ENCODE peak calls at places on chromosomes 1 and 21, in seven cellular contexts. One of them, this sample, is unnamed.

GRCh38 chr1:24555591-24556413 is at the start of gene NCMAP:
- DNase-seq in body of pancreas: peak; percentile 93
- DNase-seq in type B pancreatic cell: no peak
- DNase-seq in ovary: no peak
- DNase-seq in cardiac fibroblast: no peak
- DNase-seq in stomach: peak; percentile 88
- DNase-seq in transverse colon: peak; percentile 78
- DNase-seq in this sample: peak; percentile 83

GRCh38 chr1:79105499-79105898 is 99.0 kb upstream of the ADGRL4 start:
- DNase-seq in cardiac fibroblast: peak; percentile 48
- DNase-seq in ovary: no peak
- DNase-seq in type B pancreatic cell: no peak
- DNase-seq in body of pancreas: no peak
- DNase-seq in stomach: no peak
- DNase-seq in transverse colon: no peak
- DNase-seq in this sample: no peak

GRCh38 chr1:201265771-201266170 is 17.5 kb upstream of the PKP1 start:
- DNase-seq in ovary: no peak
- DNase-seq in transverse colon: no peak
- DNase-seq in stomach: no peak
- DNase-seq in cardiac fibroblast: no peak
- DNase-seq in type B pancreatic cell: no peak
- DNase-seq in body of pancreas: no peak
- DNase-seq in this sample: no peak

GRCh38 chr1:245245021-245245667 is 90.4 kb downstream of the KIF26B start:
- DNase-seq in stomach: peak; percentile 81
- DNase-seq in ovary: no peak
- DNase-seq in body of pancreas: peak; percentile 69
- DNase-seq in type B pancreatic cell: no peak
- DNase-seq in transverse colon: peak; percentile 65
- DNase-seq in cardiac fibroblast: no peak
- DNase-seq in this sample: peak; percentile 62

GRCh38 chr1:27099154-27099903 is 55.6 kb downstream of the SLC9A1 start:
- DNase-seq in type B pancreatic cell: no peak
- DNase-seq in ovary: peak; percentile 81
- DNase-seq in body of pancreas: no peak
- DNase-seq in cardiac fibroblast: peak; percentile 83
- DNase-seq in transverse colon: peak; percentile 23
- DNase-seq in stomach: peak; percentile 48
- DNase-seq in this sample: no peak

GRCh38 chr1:199182151-199182843 is 543.5 kb downstream of the PTPRC start:
- DNase-seq in body of pancreas: no peak
- DNase-seq in stomach: no peak
- DNase-seq in transverse colon: no peak
- DNase-seq in type B pancreatic cell: no peak
- DNase-seq in ovary: no peak
- DNase-seq in cardiac fibroblast: peak; percentile 17
- DNase-seq in this sample: no peak

GRCh38 chr1:209268479-209268878 is 315.0 kb upstream of the CAMK1G start:
- DNase-seq in ovary: no peak
- DNase-seq in stomach: no peak
- DNase-seq in transverse colon: no peak
- DNase-seq in type B pancreatic cell: no peak
- DNase-seq in cardiac fibroblast: no peak
- DNase-seq in body of pancreas: no peak
- DNase-seq in this sample: no peak

GRCh38 chr1:22133247-22133927 is 9.5 kb downstream of the WNT4 start:
- DNase-seq in cardiac fibroblast: no peak
- DNase-seq in stomach: no peak
- DNase-seq in body of pancreas: no peak
- DNase-seq in ovary: no peak
- DNase-seq in transverse colon: no peak
- DNase-seq in type B pancreatic cell: no peak
- DNase-seq in this sample: no peak

GRCh38 chr21:21622460-21623234 is 624.4 kb downstream of the NCAM2 start:
- DNase-seq in stomach: no peak
- DNase-seq in body of pancreas: no peak
- DNase-seq in ovary: no peak
- DNase-seq in type B pancreatic cell: no peak
- DNase-seq in cardiac fibroblast: no peak
- DNase-seq in transverse colon: no peak
- DNase-seq in this sample: no peak

GRCh38 chr1:68081775-68082283 is 31.4 kb upstream of the DIRAS3 start:
- DNase-seq in body of pancreas: no peak
- DNase-seq in stomach: no peak
- DNase-seq in cardiac fibroblast: no peak
- DNase-seq in transverse colon: no peak
- DNase-seq in ovary: no peak
- DNase-seq in type B pancreatic cell: no peak
- DNase-seq in this sample: no peak

GRCh38 chr1:211135342-211135950 is 1.5 kb upstream of the KCNH1 start:
- DNase-seq in type B pancreatic cell: no peak
- DNase-seq in stomach: no peak
- DNase-seq in ovary: no peak
- DNase-seq in body of pancreas: no peak
- DNase-seq in transverse colon: no peak
- DNase-seq in cardiac fibroblast: peak; percentile 67
- DNase-seq in this sample: no peak

GRCh38 chr1:230985711-230986110 is 6.8 kb downstream of the ARV1 start:
- DNase-seq in stomach: no peak
- DNase-seq in body of pancreas: no peak
- DNase-seq in transverse colon: peak; percentile 71
- DNase-seq in cardiac fibroblast: no peak
- DNase-seq in ovary: no peak
- DNase-seq in type B pancreatic cell: no peak
- DNase-seq in this sample: no peak

GRCh38 chr1:180994262-180994661 is 28.4 kb downstream of the STX6 start:
- DNase-seq in body of pancreas: no peak
- DNase-seq in ovary: no peak
- DNase-seq in transverse colon: no peak
- DNase-seq in stomach: no peak
- DNase-seq in cardiac fibroblast: peak; percentile 5
- DNase-seq in type B pancreatic cell: no peak
- DNase-seq in this sample: no peak

GRCh38 chr1:33468011-33468410 is 4.4 kb upstream of the ZSCAN20 start:
- DNase-seq in type B pancreatic cell: no peak
- DNase-seq in stomach: no peak
- DNase-seq in ovary: no peak
- DNase-seq in body of pancreas: no peak
- DNase-seq in cardiac fibroblast: no peak
- DNase-seq in transverse colon: no peak
- DNase-seq in this sample: no peak

GRCh38 chr1:172383541-172383940 is 36.9 kb upstream of the C1orf105 start:
- DNase-seq in stomach: no peak
- DNase-seq in body of pancreas: no peak
- DNase-seq in type B pancreatic cell: no peak
- DNase-seq in cardiac fibroblast: peak; percentile 65
- DNase-seq in ovary: no peak
- DNase-seq in transverse colon: no peak
- DNase-seq in this sample: no peak

GRCh38 chr1:90579212-90579802 is 137.8 kb downstream of the BARHL2 start:
- DNase-seq in transverse colon: no peak
- DNase-seq in type B pancreatic cell: no peak
- DNase-seq in cardiac fibroblast: peak; percentile 57
- DNase-seq in ovary: no peak
- DNase-seq in stomach: no peak
- DNase-seq in body of pancreas: no peak
- DNase-seq in this sample: no peak

GRCh38 chr21:45322960-45323461 is 35.3 kb upstream of the POFUT2 start:
- DNase-seq in body of pancreas: peak; percentile 71
- DNase-seq in transverse colon: no peak
- DNase-seq in ovary: peak; percentile 82
- DNase-seq in stomach: no peak
- DNase-seq in type B pancreatic cell: no peak
- DNase-seq in cardiac fibroblast: peak; percentile 70
- DNase-seq in this sample: no peak

GRCh38 chr1:211944733-211945500 is 90.4 kb downstream of the INTS7 start:
- DNase-seq in cardiac fibroblast: peak; percentile 55
- DNase-seq in type B pancreatic cell: no peak
- DNase-seq in transverse colon: peak; percentile 74
- DNase-seq in ovary: no peak
- DNase-seq in stomach: peak; percentile 60
- DNase-seq in body of pancreas: peak; percentile 77
- DNase-seq in this sample: peak; percentile 85

GRCh38 chr1:244207042-244207934 is 156.2 kb downstream of the ZBTB18 start:
- DNase-seq in stomach: no peak
- DNase-seq in cardiac fibroblast: peak; percentile 90
- DNase-seq in type B pancreatic cell: no peak
- DNase-seq in ovary: peak; percentile 14
- DNase-seq in transverse colon: no peak
- DNase-seq in body of pancreas: no peak
- DNase-seq in this sample: no peak

GRCh38 chr1:236602171-236602570 is 2.1 kb downstream of the HEATR1 start:
- DNase-seq in stomach: no peak
- DNase-seq in cardiac fibroblast: no peak
- DNase-seq in ovary: no peak
- DNase-seq in transverse colon: no peak
- DNase-seq in type B pancreatic cell: no peak
- DNase-seq in body of pancreas: no peak
- DNase-seq in this sample: no peak

GRCh38 chr1:28358701-28359100 is 10.8 kb upstream of the PHACTR4 start:
- DNase-seq in ovary: no peak
- DNase-seq in body of pancreas: no peak
- DNase-seq in cardiac fibroblast: no peak
- DNase-seq in type B pancreatic cell: no peak
- DNase-seq in transverse colon: no peak
- DNase-seq in stomach: no peak
- DNase-seq in this sample: no peak

GRCh38 chr1:47906009-47906432 is 91.2 kb downstream of the TRABD2B start:
- DNase-seq in type B pancreatic cell: no peak
- DNase-seq in stomach: peak; percentile 44
- DNase-seq in transverse colon: no peak
- DNase-seq in ovary: no peak
- DNase-seq in body of pancreas: peak; percentile 44
- DNase-seq in cardiac fibroblast: peak; percentile 3
- DNase-seq in this sample: peak; percentile 55

GRCh38 chr1:27968692-27969091 is 8.9 kb downstream of the XKR8 start:
- DNase-seq in cardiac fibroblast: peak; percentile 68
- DNase-seq in body of pancreas: no peak
- DNase-seq in type B pancreatic cell: no peak
- DNase-seq in stomach: no peak
- DNase-seq in ovary: no peak
- DNase-seq in transverse colon: no peak
- DNase-seq in this sample: peak; percentile 19

GRCh38 chr21:37155216-37155615 is 82.2 kb downstream of the TTC3 start:
- DNase-seq in type B pancreatic cell: no peak
- DNase-seq in ovary: no peak
- DNase-seq in stomach: no peak
- DNase-seq in cardiac fibroblast: no peak
- DNase-seq in body of pancreas: no peak
- DNase-seq in transverse colon: no peak
- DNase-seq in this sample: no peak

GRCh38 chr1:203173566-203173965 is 2.1 kb downstream of the MYBPH start:
- DNase-seq in cardiac fibroblast: no peak
- DNase-seq in type B pancreatic cell: no peak
- DNase-seq in ovary: no peak
- DNase-seq in body of pancreas: no peak
- DNase-seq in transverse colon: no peak
- DNase-seq in stomach: no peak
- DNase-seq in this sample: no peak

DNA sequence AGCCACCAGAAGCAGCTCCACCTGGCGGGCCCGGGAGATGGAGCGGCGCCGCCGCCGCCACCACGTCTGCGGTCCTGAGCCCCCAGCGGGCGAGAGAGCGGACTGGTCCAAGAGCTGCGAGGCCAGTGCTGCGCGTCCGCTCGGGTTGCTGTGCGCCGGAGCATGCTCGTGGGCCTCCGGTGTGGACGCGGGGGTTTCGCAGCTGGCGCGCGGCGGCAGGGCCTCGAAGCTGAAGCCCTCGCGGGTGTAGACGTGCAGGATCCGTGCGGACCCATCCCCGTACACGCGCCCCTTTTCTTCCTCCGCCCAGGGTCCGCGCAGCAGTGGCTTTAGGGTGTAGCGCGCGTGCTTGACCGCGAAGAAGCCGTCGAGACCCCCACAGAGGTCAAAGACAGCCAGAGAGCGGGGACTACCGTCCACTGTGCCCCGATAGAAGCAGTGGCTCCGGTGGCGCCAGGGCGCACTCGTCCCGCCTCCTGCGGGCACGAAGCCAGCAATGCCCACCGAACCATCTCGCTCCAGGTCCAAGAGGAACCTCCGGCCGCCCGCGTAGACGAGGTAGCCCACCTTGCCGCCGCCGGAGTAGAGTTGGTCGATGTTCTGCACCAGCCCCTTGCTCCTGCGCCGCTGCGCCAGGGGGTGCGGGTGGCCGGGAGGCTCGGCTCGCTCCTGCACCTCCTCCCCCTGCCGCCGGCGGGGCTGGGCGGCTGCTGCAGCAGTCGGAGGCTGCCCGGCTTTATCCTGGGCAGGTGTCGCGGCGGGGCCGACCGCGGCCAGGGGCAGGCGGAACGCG is 1.1 kb downstream of the ADAMTS5 start:
- DNase-seq in body of pancreas: peak; percentile 58
- DNase-seq in type B pancreatic cell: peak; percentile 77
- DNase-seq in cardiac fibroblast: peak; percentile 19
- DNase-seq in transverse colon: peak; percentile 21
- DNase-seq in ovary: peak; percentile 71
- DNase-seq in stomach: peak; percentile 25
- DNase-seq in this sample: no peak
- TF ChIP-seq CTCF in body of pancreas: peak; percentile 52
- TF ChIP-seq CTCF in type B pancreatic cell: peak; percentile 63
- TF ChIP-seq CTCF in cardiac fibroblast: no peak
- TF ChIP-seq CTCF in transverse colon: peak; percentile 1
- TF ChIP-seq CTCF in ovary: peak; percentile 70
- TF ChIP-seq CTCF in stomach: peak; percentile 20
- TF ChIP-seq CTCF in this sample: no peak

GRCh38 chr1:73998348-73998959 is 199.5 kb downstream of the LRRIQ3 start:
- DNase-seq in ovary: no peak
- DNase-seq in transverse colon: no peak
- DNase-seq in body of pancreas: no peak
- DNase-seq in type B pancreatic cell: no peak
- DNase-seq in stomach: no peak
- DNase-seq in cardiac fibroblast: peak; percentile 53
- DNase-seq in this sample: no peak
- TF ChIP-seq CTCF in ovary: no peak
- TF ChIP-seq CTCF in transverse colon: peak; percentile 32
- TF ChIP-seq CTCF in body of pancreas: peak; percentile 53
- TF ChIP-seq CTCF in type B pancreatic cell: peak; percentile 79
- TF ChIP-seq CTCF in stomach: no peak
- TF ChIP-seq CTCF in cardiac fibroblast: peak; percentile 28
- TF ChIP-seq CTCF in this sample: peak; percentile 33

GRCh38 chr1:3410435-3410915 is 44.0 kb upstream of the ARHGEF16 start:
- DNase-seq in stomach: no peak
- DNase-seq in type B pancreatic cell: no peak
- DNase-seq in body of pancreas: no peak
- DNase-seq in ovary: no peak
- DNase-seq in transverse colon: no peak
- DNase-seq in cardiac fibroblast: no peak
- DNase-seq in this sample: no peak
- TF ChIP-seq CTCF in stomach: no peak
- TF ChIP-seq CTCF in type B pancreatic cell: no peak
- TF ChIP-seq CTCF in body of pancreas: no peak
- TF ChIP-seq CTCF in ovary: no peak
- TF ChIP-seq CTCF in transverse colon: no peak
- TF ChIP-seq CTCF in cardiac fibroblast: no peak
- TF ChIP-seq CTCF in this sample: no peak

DNA sequence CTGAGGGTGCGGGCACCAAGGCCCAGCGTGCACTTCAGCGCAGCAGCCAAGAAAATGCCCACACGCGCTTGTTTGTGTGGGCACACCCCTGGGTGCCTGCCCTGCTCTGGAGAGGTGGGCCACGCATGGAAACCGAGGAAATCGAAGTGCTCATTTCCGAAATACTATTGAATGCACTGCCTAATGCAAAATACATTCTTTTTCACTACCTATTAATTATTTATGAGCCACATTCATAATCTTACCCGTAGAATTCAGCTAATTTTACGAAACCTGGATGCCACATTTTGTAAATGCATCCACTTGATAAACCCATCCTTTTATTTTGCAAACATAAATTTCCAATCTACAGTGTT is 4.8 kb downstream of the DSCAM start:
- DNase-seq in cardiac fibroblast: no peak
- DNase-seq in stomach: no peak
- DNase-seq in type B pancreatic cell: no peak
- DNase-seq in transverse colon: no peak
- DNase-seq in ovary: no peak
- DNase-seq in body of pancreas: no peak
- DNase-seq in this sample: no peak
- TF ChIP-seq CTCF in cardiac fibroblast: no peak
- TF ChIP-seq CTCF in stomach: no peak
- TF ChIP-seq CTCF in type B pancreatic cell: no peak
- TF ChIP-seq CTCF in transverse colon: no peak
- TF ChIP-seq CTCF in ovary: no peak
- TF ChIP-seq CTCF in body of pancreas: no peak
- TF ChIP-seq CTCF in this sample: no peak

This sample was measured in Calu3.